ENCODE peak calls at places on chromosomes 12 and 14, in ten cellular contexts. One of them, this sample, is unnamed.
A peak's percentile ranks its signal among the peaks of the same experiment; 100 is the strongest.

GRCh38 chr14:66507181-66507721 is 696 bp upstream of the GPHN start:
- DNase-seq in cardiac muscle cell: no peak
- DNase-seq in heart left ventricle: no peak
- DNase-seq in dorsolateral prefrontal cortex: no peak
- DNase-seq in cardiac fibroblast: no peak
- DNase-seq in endothelial cell of umbilical vein: no peak
- DNase-seq in esophagus squamous epithelium: no peak
- DNase-seq in right cardiac atrium: no peak
- DNase-seq in adipocyte: no peak
- DNase-seq in PC-9: no peak
- DNase-seq in this sample: no peak

GRCh38 chr12:123485756-123486155 is 27.8 kb downstream of the SNRNP35 start:
- DNase-seq in esophagus squamous epithelium: no peak
- DNase-seq in cardiac muscle cell: no peak
- DNase-seq in cardiac fibroblast: no peak
- DNase-seq in dorsolateral prefrontal cortex: no peak
- DNase-seq in adipocyte: no peak
- DNase-seq in endothelial cell of umbilical vein: no peak
- DNase-seq in right cardiac atrium: no peak
- DNase-seq in PC-9: no peak
- DNase-seq in heart left ventricle: no peak
- DNase-seq in this sample: no peak

GRCh38 chr12:23884909-23885308 is 64.6 kb downstream of the SOX5 start:
- DNase-seq in esophagus squamous epithelium: no peak
- DNase-seq in cardiac muscle cell: no peak
- DNase-seq in right cardiac atrium: no peak
- DNase-seq in cardiac fibroblast: no peak
- DNase-seq in dorsolateral prefrontal cortex: no peak
- DNase-seq in heart left ventricle: no peak
- DNase-seq in PC-9: no peak
- DNase-seq in adipocyte: no peak
- DNase-seq in endothelial cell of umbilical vein: no peak
- DNase-seq in this sample: no peak

GRCh38 chr14:79668941-79669340 is 542.4 kb downstream of the DIO2 start:
- DNase-seq in dorsolateral prefrontal cortex: no peak
- DNase-seq in right cardiac atrium: no peak
- DNase-seq in heart left ventricle: no peak
- DNase-seq in endothelial cell of umbilical vein: no peak
- DNase-seq in esophagus squamous epithelium: no peak
- DNase-seq in PC-9: no peak
- DNase-seq in cardiac muscle cell: no peak
- DNase-seq in adipocyte: no peak
- DNase-seq in cardiac fibroblast: no peak
- DNase-seq in this sample: no peak

GRCh38 chr12:75404231-75404630 is 13.3 kb downstream of the GLIPR1L2 start:
- DNase-seq in right cardiac atrium: no peak
- DNase-seq in endothelial cell of umbilical vein: no peak
- DNase-seq in cardiac muscle cell: no peak
- DNase-seq in heart left ventricle: no peak
- DNase-seq in cardiac fibroblast: no peak
- DNase-seq in dorsolateral prefrontal cortex: no peak
- DNase-seq in esophagus squamous epithelium: no peak
- DNase-seq in adipocyte: peak; percentile 64
- DNase-seq in PC-9: no peak
- DNase-seq in this sample: no peak

GRCh38 chr12:26870491-26871419 is 37.8 kb upstream of the ITPR2 start:
- DNase-seq in dorsolateral prefrontal cortex: no peak
- DNase-seq in right cardiac atrium: peak; percentile 57
- DNase-seq in adipocyte: peak; percentile 66
- DNase-seq in cardiac muscle cell: peak; percentile 17
- DNase-seq in heart left ventricle: peak; percentile 33
- DNase-seq in esophagus squamous epithelium: no peak
- DNase-seq in PC-9: peak; percentile 84
- DNase-seq in cardiac fibroblast: peak; percentile 67
- DNase-seq in endothelial cell of umbilical vein: peak; percentile 96
- DNase-seq in this sample: peak; percentile 69

GRCh38 chr12:63816031-63816430 is 28.5 kb upstream of the SRGAP1 start:
- DNase-seq in dorsolateral prefrontal cortex: no peak
- DNase-seq in esophagus squamous epithelium: no peak
- DNase-seq in endothelial cell of umbilical vein: no peak
- DNase-seq in adipocyte: no peak
- DNase-seq in PC-9: no peak
- DNase-seq in cardiac muscle cell: no peak
- DNase-seq in right cardiac atrium: no peak
- DNase-seq in heart left ventricle: no peak
- DNase-seq in cardiac fibroblast: no peak
- DNase-seq in this sample: no peak

GRCh38 chr12:82097438-82097837 is 260.7 kb downstream of the CCDC59 start:
- DNase-seq in PC-9: no peak
- DNase-seq in esophagus squamous epithelium: no peak
- DNase-seq in cardiac muscle cell: no peak
- DNase-seq in heart left ventricle: no peak
- DNase-seq in cardiac fibroblast: no peak
- DNase-seq in dorsolateral prefrontal cortex: no peak
- DNase-seq in endothelial cell of umbilical vein: no peak
- DNase-seq in adipocyte: no peak
- DNase-seq in right cardiac atrium: no peak
- DNase-seq in this sample: no peak

GRCh38 chr12:31004666-31005065 is 69.0 kb upstream of the DDX11 start:
- DNase-seq in cardiac fibroblast: no peak
- DNase-seq in right cardiac atrium: no peak
- DNase-seq in adipocyte: no peak
- DNase-seq in endothelial cell of umbilical vein: no peak
- DNase-seq in cardiac muscle cell: no peak
- DNase-seq in esophagus squamous epithelium: no peak
- DNase-seq in dorsolateral prefrontal cortex: no peak
- DNase-seq in PC-9: no peak
- DNase-seq in heart left ventricle: no peak
- DNase-seq in this sample: peak; percentile 55

GRCh38 chr12:69428351-69429048 is 41.7 kb upstream of the FRS2 start:
- DNase-seq in right cardiac atrium: no peak
- DNase-seq in endothelial cell of umbilical vein: no peak
- DNase-seq in PC-9: no peak
- DNase-seq in cardiac fibroblast: no peak
- DNase-seq in dorsolateral prefrontal cortex: no peak
- DNase-seq in heart left ventricle: no peak
- DNase-seq in esophagus squamous epithelium: no peak
- DNase-seq in cardiac muscle cell: peak; percentile 25
- DNase-seq in adipocyte: peak; percentile 26
- DNase-seq in this sample: no peak

GRCh38 chr14:95217391-95217900 is 60.1 kb upstream of the DICER1 start:
- DNase-seq in right cardiac atrium: no peak
- DNase-seq in dorsolateral prefrontal cortex: no peak
- DNase-seq in cardiac fibroblast: peak; percentile 31
- DNase-seq in heart left ventricle: no peak
- DNase-seq in endothelial cell of umbilical vein: no peak
- DNase-seq in PC-9: no peak
- DNase-seq in esophagus squamous epithelium: no peak
- DNase-seq in cardiac muscle cell: no peak
- DNase-seq in adipocyte: no peak
- DNase-seq in this sample: no peak

GRCh38 chr12:23760495-23760894 is 189.0 kb downstream of the SOX5 start:
- DNase-seq in endothelial cell of umbilical vein: no peak
- DNase-seq in heart left ventricle: no peak
- DNase-seq in cardiac muscle cell: no peak
- DNase-seq in adipocyte: no peak
- DNase-seq in esophagus squamous epithelium: no peak
- DNase-seq in right cardiac atrium: no peak
- DNase-seq in PC-9: no peak
- DNase-seq in dorsolateral prefrontal cortex: no peak
- DNase-seq in cardiac fibroblast: peak; percentile 20
- DNase-seq in this sample: no peak

GRCh38 chr14:95725685-95726336 is 11.9 kb upstream of the TCL1A start:
- DNase-seq in right cardiac atrium: no peak
- DNase-seq in endothelial cell of umbilical vein: no peak
- DNase-seq in heart left ventricle: no peak
- DNase-seq in esophagus squamous epithelium: no peak
- DNase-seq in adipocyte: no peak
- DNase-seq in dorsolateral prefrontal cortex: no peak
- DNase-seq in cardiac fibroblast: no peak
- DNase-seq in PC-9: no peak
- DNase-seq in cardiac muscle cell: no peak
- DNase-seq in this sample: no peak

GRCh38 chr14:69682607-69683263 is 71.3 kb downstream of the SUSD6 start:
- DNase-seq in cardiac fibroblast: no peak
- DNase-seq in esophagus squamous epithelium: no peak
- DNase-seq in endothelial cell of umbilical vein: no peak
- DNase-seq in cardiac muscle cell: no peak
- DNase-seq in dorsolateral prefrontal cortex: no peak
- DNase-seq in right cardiac atrium: no peak
- DNase-seq in adipocyte: peak; percentile 71
- DNase-seq in heart left ventricle: no peak
- DNase-seq in PC-9: no peak
- DNase-seq in this sample: no peak

GRCh38 chr12:125467363-125467762 is 402.1 kb downstream of the AACS start:
- DNase-seq in adipocyte: peak; percentile 17
- DNase-seq in heart left ventricle: no peak
- DNase-seq in PC-9: no peak
- DNase-seq in endothelial cell of umbilical vein: no peak
- DNase-seq in dorsolateral prefrontal cortex: no peak
- DNase-seq in right cardiac atrium: no peak
- DNase-seq in cardiac muscle cell: no peak
- DNase-seq in esophagus squamous epithelium: no peak
- DNase-seq in cardiac fibroblast: no peak
- DNase-seq in this sample: no peak

GRCh38 chr12:29149691-29150382 is 759 bp downstream of the FAR2 start:
- DNase-seq in PC-9: peak; percentile 54
- DNase-seq in esophagus squamous epithelium: no peak
- DNase-seq in dorsolateral prefrontal cortex: no peak
- DNase-seq in endothelial cell of umbilical vein: no peak
- DNase-seq in adipocyte: no peak
- DNase-seq in cardiac muscle cell: no peak
- DNase-seq in heart left ventricle: peak; percentile 30
- DNase-seq in right cardiac atrium: peak; percentile 61
- DNase-seq in cardiac fibroblast: no peak
- DNase-seq in this sample: no peak

GRCh38 chr12:69570545-69571399 is 14.5 kb upstream of the CCT2 start:
- DNase-seq in cardiac muscle cell: peak; percentile 81
- DNase-seq in dorsolateral prefrontal cortex: no peak
- DNase-seq in heart left ventricle: peak; percentile 37
- DNase-seq in esophagus squamous epithelium: no peak
- DNase-seq in adipocyte: peak; percentile 85
- DNase-seq in PC-9: peak; percentile 55
- DNase-seq in right cardiac atrium: no peak
- DNase-seq in endothelial cell of umbilical vein: peak; percentile 70
- DNase-seq in cardiac fibroblast: peak; percentile 88
- DNase-seq in this sample: no peak

DNA sequence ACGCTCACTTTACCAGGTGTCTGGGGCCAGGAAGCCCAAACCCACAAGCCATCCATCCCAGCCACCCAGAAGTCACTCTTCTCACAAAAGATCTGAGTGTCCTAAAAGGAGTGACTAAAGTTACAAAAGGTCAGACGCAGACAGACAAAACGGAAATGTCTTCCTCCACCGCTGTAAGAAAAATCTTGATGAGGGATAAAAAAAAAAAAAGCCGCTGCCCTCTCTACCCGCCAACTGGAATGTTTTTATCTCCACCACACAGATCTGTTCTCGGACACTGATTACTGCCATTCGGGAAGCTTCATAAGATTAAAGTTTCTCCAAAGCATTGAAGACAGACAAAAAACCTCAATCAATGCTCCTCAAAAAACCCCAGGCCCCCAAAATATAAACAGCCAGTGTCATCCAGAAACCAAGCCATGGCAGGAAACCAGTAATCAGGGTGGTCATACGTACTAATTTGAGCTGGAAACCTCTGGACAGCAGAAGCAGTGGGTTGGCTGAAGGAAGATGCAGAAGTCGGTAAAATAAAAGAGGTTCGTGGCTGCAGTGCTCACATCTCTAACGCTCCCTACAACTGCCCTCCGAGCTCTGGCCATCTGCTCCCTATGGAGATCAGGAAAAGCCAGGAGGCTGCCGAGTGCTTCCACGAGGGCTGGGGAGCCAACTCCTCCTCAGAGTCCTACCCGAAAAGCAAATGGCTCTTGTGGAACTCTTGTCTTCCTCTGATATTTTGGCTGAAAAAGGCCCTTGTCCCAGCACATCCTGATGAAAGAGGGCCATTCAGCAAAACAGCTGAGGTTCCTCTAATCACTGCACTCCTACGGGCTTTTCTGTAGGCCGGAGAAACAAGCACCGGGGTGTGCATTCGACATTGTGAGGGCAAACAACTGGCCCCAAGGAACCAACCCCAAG is 30.3 kb downstream of the SSH1 start:
- DNase-seq in PC-9: no peak
- DNase-seq in right cardiac atrium: peak; percentile 56
- DNase-seq in cardiac fibroblast: no peak
- DNase-seq in dorsolateral prefrontal cortex: no peak
- DNase-seq in endothelial cell of umbilical vein: peak; percentile 58
- DNase-seq in adipocyte: peak; percentile 34
- DNase-seq in heart left ventricle: no peak
- DNase-seq in cardiac muscle cell: no peak
- DNase-seq in esophagus squamous epithelium: no peak
- DNase-seq in this sample: no peak
- H3K4me3 ChIP-seq in PC-9: no peak overlapping the region
- H3K4me3 ChIP-seq in right cardiac atrium: no peak overlapping the region
- H3K4me3 ChIP-seq in cardiac fibroblast: no peak overlapping the region
- H3K4me3 ChIP-seq in dorsolateral prefrontal cortex: peak overlapping the region; percentile 45
- H3K4me3 ChIP-seq in endothelial cell of umbilical vein: no peak overlapping the region
- H3K4me3 ChIP-seq in adipocyte: peak overlapping the region; percentile 74
- H3K4me3 ChIP-seq in heart left ventricle: peak overlapping the region; percentile 23
- H3K4me3 ChIP-seq in cardiac muscle cell: no peak overlapping the region
- H3K4me3 ChIP-seq in esophagus squamous epithelium: peak overlapping the region; percentile 42
- H3K4me3 ChIP-seq in this sample: no peak overlapping the region

GRCh38 chr12:569803-570236 is 93.4 kb downstream of the NINJ2 start:
- DNase-seq in endothelial cell of umbilical vein: peak; percentile 58
- DNase-seq in heart left ventricle: peak; percentile 93
- DNase-seq in esophagus squamous epithelium: no peak
- DNase-seq in dorsolateral prefrontal cortex: peak; percentile 82
- DNase-seq in right cardiac atrium: peak; percentile 96
- DNase-seq in adipocyte: peak; percentile 97
- DNase-seq in cardiac fibroblast: peak; percentile 85
- DNase-seq in cardiac muscle cell: peak; percentile 92
- DNase-seq in PC-9: peak; percentile 61
- DNase-seq in this sample: peak; percentile 93
- H3K4me3 ChIP-seq in endothelial cell of umbilical vein: peak overlapping the region; percentile 81
- H3K4me3 ChIP-seq in heart left ventricle: peak overlapping the region; percentile 60
- H3K4me3 ChIP-seq in esophagus squamous epithelium: peak overlapping the region; percentile 76
- H3K4me3 ChIP-seq in dorsolateral prefrontal cortex: peak overlapping the region; percentile 70
- H3K4me3 ChIP-seq in right cardiac atrium: peak overlapping the region; percentile 47
- H3K4me3 ChIP-seq in adipocyte: peak overlapping the region; percentile 87
- H3K4me3 ChIP-seq in cardiac fibroblast: peak overlapping the region; percentile 65
- H3K4me3 ChIP-seq in cardiac muscle cell: peak overlapping the region; percentile 37
- H3K4me3 ChIP-seq in PC-9: peak overlapping the region; percentile 77
- H3K4me3 ChIP-seq in this sample: peak overlapping the region; percentile 64

GRCh38 chr12:51863921-51864700 is 15.6 kb upstream of the FIGNL2 start:
- DNase-seq in cardiac fibroblast: no peak
- DNase-seq in esophagus squamous epithelium: no peak
- DNase-seq in heart left ventricle: no peak
- DNase-seq in cardiac muscle cell: peak; percentile 86
- DNase-seq in adipocyte: peak; percentile 32
- DNase-seq in right cardiac atrium: peak; percentile 65
- DNase-seq in PC-9: no peak
- DNase-seq in endothelial cell of umbilical vein: no peak
- DNase-seq in dorsolateral prefrontal cortex: no peak
- DNase-seq in this sample: peak; percentile 60
- H3K4me3 ChIP-seq in cardiac fibroblast: peak overlapping the region; percentile 22
- H3K4me3 ChIP-seq in esophagus squamous epithelium: peak overlapping the region; percentile 61
- H3K4me3 ChIP-seq in heart left ventricle: peak overlapping the region; percentile 43
- H3K4me3 ChIP-seq in cardiac muscle cell: peak overlapping the region; percentile 28
- H3K4me3 ChIP-seq in adipocyte: peak overlapping the region; percentile 69
- H3K4me3 ChIP-seq in right cardiac atrium: peak overlapping the region; percentile 48
- H3K4me3 ChIP-seq in PC-9: no peak overlapping the region
- H3K4me3 ChIP-seq in endothelial cell of umbilical vein: no peak overlapping the region
- H3K4me3 ChIP-seq in dorsolateral prefrontal cortex: peak overlapping the region; percentile 68
- H3K4me3 ChIP-seq in this sample: peak overlapping the region; percentile 28

GRCh38 chr12:121535150-121536057 is 45.4 kb downstream of the KDM2B start:
- DNase-seq in PC-9: no peak
- DNase-seq in endothelial cell of umbilical vein: no peak
- DNase-seq in adipocyte: peak; percentile 25
- DNase-seq in heart left ventricle: no peak
- DNase-seq in cardiac muscle cell: no peak
- DNase-seq in right cardiac atrium: peak; percentile 62
- DNase-seq in esophagus squamous epithelium: no peak
- DNase-seq in dorsolateral prefrontal cortex: no peak
- DNase-seq in cardiac fibroblast: no peak
- DNase-seq in this sample: no peak
- H3K4me3 ChIP-seq in PC-9: no peak overlapping the region
- H3K4me3 ChIP-seq in endothelial cell of umbilical vein: no peak overlapping the region
- H3K4me3 ChIP-seq in adipocyte: peak overlapping the region; percentile 77
- H3K4me3 ChIP-seq in heart left ventricle: peak overlapping the region; percentile 83
- H3K4me3 ChIP-seq in cardiac muscle cell: no peak overlapping the region
- H3K4me3 ChIP-seq in right cardiac atrium: no peak overlapping the region
- H3K4me3 ChIP-seq in esophagus squamous epithelium: peak overlapping the region; percentile 85
- H3K4me3 ChIP-seq in dorsolateral prefrontal cortex: peak overlapping the region; percentile 75
- H3K4me3 ChIP-seq in cardiac fibroblast: peak overlapping the region; percentile 39
- H3K4me3 ChIP-seq in this sample: peak overlapping the region; percentile 72

This sample was measured in upper lobe of right lung.